ENCODE peak calls at places on chromosomes 5 and 9, in four cellular contexts. One of them, this sample, is unnamed. For H3K4me1, the result is how much of the 10 kb centered on the place peaks cover.

GRCh38 chr5:76816110-76816831 is 2.6 kb upstream of the F2RL1 start:
- DNase-seq in heart left ventricle: no peak
- DNase-seq in psoas muscle: no peak
- DNase-seq in PC-3: no peak
- DNase-seq in this sample: peak

GRCh38 chr5:19314840-19315239 is 673.2 kb downstream of the CDH18 start:
- DNase-seq in heart left ventricle: no peak
- DNase-seq in psoas muscle: no peak
- DNase-seq in PC-3: peak
- DNase-seq in this sample: peak

GRCh38 chr5:33300209-33300742 is 140.5 kb upstream of the TARS1 start:
- DNase-seq in heart left ventricle: no peak
- DNase-seq in psoas muscle: no peak
- DNase-seq in PC-3: no peak
- DNase-seq in this sample: peak

GRCh38 chr5:34657550-34657921 is 1.4 kb downstream of the RAI14 start:
- DNase-seq in heart left ventricle: peak
- DNase-seq in psoas muscle: peak
- DNase-seq in PC-3: peak
- DNase-seq in this sample: peak

GRCh38 chr9:100352201-100352726 is 478 bp downstream of the TEX10 start:
- DNase-seq in heart left ventricle: peak
- DNase-seq in psoas muscle: peak
- DNase-seq in PC-3: peak
- DNase-seq in this sample: peak

GRCh38 chr5:73120222-73121108 is at the start of gene TMEM171:
- DNase-seq in heart left ventricle: no peak
- DNase-seq in psoas muscle: peak
- DNase-seq in PC-3: peak
- DNase-seq in this sample: peak

GRCh38 chr9:11871832-11872231 is 821.4 kb upstream of the TYRP1 start:
- DNase-seq in heart left ventricle: no peak
- DNase-seq in psoas muscle: no peak
- DNase-seq in PC-3: no peak
- DNase-seq in this sample: no peak

GRCh38 chr5:8683528-8683927 is 814.6 kb downstream of the MTRR start:
- DNase-seq in heart left ventricle: no peak
- DNase-seq in psoas muscle: no peak
- DNase-seq in PC-3: no peak
- DNase-seq in this sample: no peak

GRCh38 chr5:79759436-79759835 is 69.8 kb downstream of the CMYA5 start:
- DNase-seq in heart left ventricle: peak
- DNase-seq in psoas muscle: no peak
- DNase-seq in PC-3: peak
- DNase-seq in this sample: peak

GRCh38 chr5:111229126-111229525 is 4.9 kb downstream of the CAMK4 start:
- DNase-seq in heart left ventricle: no peak
- DNase-seq in psoas muscle: no peak
- DNase-seq in PC-3: no peak
- DNase-seq in this sample: no peak
- H3K4me1 ChIP-seq in heart left ventricle: under half
- H3K4me1 ChIP-seq in psoas muscle: under half
- H3K4me1 ChIP-seq in PC-3: under half
- H3K4me1 ChIP-seq in this sample: under half

GRCh38 chr9:120926397-120926928 is at the start of gene TRAF1:
- DNase-seq in heart left ventricle: no peak
- DNase-seq in psoas muscle: no peak
- DNase-seq in PC-3: no peak
- DNase-seq in this sample: no peak

GRCh38 chr9:120927125-120928014 is 774 bp upstream of the TRAF1 start:
- DNase-seq in heart left ventricle: no peak
- DNase-seq in psoas muscle: no peak
- DNase-seq in PC-3: no peak
- DNase-seq in this sample: no peak

GRCh38 chr9:120924698-120925534 is 1.7 kb downstream of the TRAF1 start:
- DNase-seq in heart left ventricle: no peak
- DNase-seq in psoas muscle: no peak
- DNase-seq in PC-3: no peak
- DNase-seq in this sample: no peak

GRCh38 chr9:120923620-120924328 is 2.8 kb downstream of the TRAF1 start:
- DNase-seq in heart left ventricle: no peak
- DNase-seq in psoas muscle: no peak
- DNase-seq in PC-3: no peak
- DNase-seq in this sample: no peak

GRCh38 chr9:120925535-120926396 is 830 bp downstream of the TRAF1 start:
- DNase-seq in heart left ventricle: peak
- DNase-seq in psoas muscle: no peak
- DNase-seq in PC-3: peak
- DNase-seq in this sample: peak
- H3K4me1 ChIP-seq in heart left ventricle: under half
- H3K4me1 ChIP-seq in psoas muscle: under half
- H3K4me1 ChIP-seq in PC-3: under half
- H3K4me1 ChIP-seq in this sample: under half

GRCh38 chr5:154768207-154768606 is 13.0 kb downstream of the LARP1 start:
- DNase-seq in heart left ventricle: no peak
- DNase-seq in psoas muscle: no peak
- DNase-seq in PC-3: no peak
- DNase-seq in this sample: no peak

GRCh38 chr5:154770111-154770510 is 14.9 kb downstream of the LARP1 start:
- DNase-seq in heart left ventricle: no peak
- DNase-seq in psoas muscle: no peak
- DNase-seq in PC-3: no peak
- DNase-seq in this sample: no peak

GRCh38 chr5:154771383-154771901 is 16.3 kb downstream of the LARP1 start:
- DNase-seq in heart left ventricle: peak
- DNase-seq in psoas muscle: no peak
- DNase-seq in PC-3: no peak
- DNase-seq in this sample: peak

GRCh38 chr5:154776167-154776566 is 21.0 kb downstream of the LARP1 start:
- DNase-seq in heart left ventricle: no peak
- DNase-seq in psoas muscle: no peak
- DNase-seq in PC-3: no peak
- DNase-seq in this sample: no peak

GRCh38 chr5:154773314-154773713 is 18.1 kb downstream of the LARP1 start:
- DNase-seq in heart left ventricle: no peak
- DNase-seq in psoas muscle: no peak
- DNase-seq in PC-3: no peak
- DNase-seq in this sample: no peak
- H3K4me1 ChIP-seq in heart left ventricle: half or more
- H3K4me1 ChIP-seq in psoas muscle: half or more
- H3K4me1 ChIP-seq in PC-3: under half
- H3K4me1 ChIP-seq in this sample: half or more

GRCh38 chr9:136225748-136226679 is 19.6 kb downstream of the QSOX2 start:
- DNase-seq in heart left ventricle: no peak
- DNase-seq in psoas muscle: no peak
- DNase-seq in PC-3: peak
- DNase-seq in this sample: peak

GRCh38 chr9:136225366-136225747 is 20.3 kb downstream of the QSOX2 start:
- DNase-seq in heart left ventricle: no peak
- DNase-seq in psoas muscle: no peak
- DNase-seq in PC-3: no peak
- DNase-seq in this sample: no peak

GRCh38 chr9:136222166-136222895 is 17.4 kb upstream of the LHX3 start:
- DNase-seq in heart left ventricle: no peak
- DNase-seq in psoas muscle: no peak
- DNase-seq in PC-3: no peak
- DNase-seq in this sample: no peak

GRCh38 chr9:136222896-136223266 is 18.0 kb upstream of the LHX3 start:
- DNase-seq in heart left ventricle: no peak
- DNase-seq in psoas muscle: no peak
- DNase-seq in PC-3: no peak
- DNase-seq in this sample: no peak

DNA sequence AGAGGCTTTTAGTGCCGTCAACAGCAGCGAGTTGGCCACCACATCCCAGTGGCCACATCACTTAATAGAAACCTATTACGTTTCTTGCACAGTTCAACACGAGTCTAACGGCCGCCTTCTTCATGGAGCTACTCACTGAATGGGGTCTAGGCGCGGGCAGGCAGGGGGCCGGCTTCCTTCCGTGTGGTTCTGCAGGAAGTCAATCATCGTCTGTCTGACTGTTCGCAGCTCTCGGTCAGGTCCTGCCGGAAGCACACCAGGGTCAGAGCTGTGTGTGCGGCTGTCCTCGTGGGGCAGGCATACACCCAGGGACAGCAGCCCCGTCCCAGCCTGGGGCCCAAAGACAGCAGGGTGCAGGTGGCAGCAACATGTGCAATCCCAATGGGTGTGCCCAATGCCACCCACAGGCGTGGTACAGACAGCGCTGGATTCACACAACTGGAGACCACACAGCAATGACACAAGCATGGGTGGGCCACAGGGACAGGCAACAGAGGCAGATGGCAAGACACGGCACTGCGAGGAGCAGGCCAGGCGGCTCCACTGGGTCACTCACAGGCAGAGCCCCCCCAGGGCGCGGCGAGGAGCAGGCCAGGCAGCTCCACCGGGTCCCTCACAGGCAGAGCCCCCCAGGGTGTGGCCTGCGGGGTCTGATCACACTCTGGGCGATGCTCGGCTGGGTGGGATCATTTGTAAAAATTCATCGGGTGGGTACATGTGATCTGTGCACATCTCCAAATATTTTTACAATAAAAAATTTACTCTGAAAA is 19.1 kb upstream of the LHX3 start:
- DNase-seq in heart left ventricle: no peak
- DNase-seq in psoas muscle: no peak
- DNase-seq in PC-3: no peak
- DNase-seq in this sample: no peak
- H3K4me1 ChIP-seq in heart left ventricle: under half
- H3K4me1 ChIP-seq in psoas muscle: under half
- H3K4me1 ChIP-seq in PC-3: under half
- H3K4me1 ChIP-seq in this sample: under half

GRCh38 chr5:151483176-151483575 is 35.8 kb downstream of the SLC36A1 start:
- DNase-seq in heart left ventricle: no peak
- DNase-seq in psoas muscle: no peak
- DNase-seq in PC-3: no peak
- DNase-seq in this sample: peak
- H3K4me1 ChIP-seq in heart left ventricle: under half
- H3K4me1 ChIP-seq in psoas muscle: under half
- H3K4me1 ChIP-seq in PC-3: under half
- H3K4me1 ChIP-seq in this sample: under half

DNA sequence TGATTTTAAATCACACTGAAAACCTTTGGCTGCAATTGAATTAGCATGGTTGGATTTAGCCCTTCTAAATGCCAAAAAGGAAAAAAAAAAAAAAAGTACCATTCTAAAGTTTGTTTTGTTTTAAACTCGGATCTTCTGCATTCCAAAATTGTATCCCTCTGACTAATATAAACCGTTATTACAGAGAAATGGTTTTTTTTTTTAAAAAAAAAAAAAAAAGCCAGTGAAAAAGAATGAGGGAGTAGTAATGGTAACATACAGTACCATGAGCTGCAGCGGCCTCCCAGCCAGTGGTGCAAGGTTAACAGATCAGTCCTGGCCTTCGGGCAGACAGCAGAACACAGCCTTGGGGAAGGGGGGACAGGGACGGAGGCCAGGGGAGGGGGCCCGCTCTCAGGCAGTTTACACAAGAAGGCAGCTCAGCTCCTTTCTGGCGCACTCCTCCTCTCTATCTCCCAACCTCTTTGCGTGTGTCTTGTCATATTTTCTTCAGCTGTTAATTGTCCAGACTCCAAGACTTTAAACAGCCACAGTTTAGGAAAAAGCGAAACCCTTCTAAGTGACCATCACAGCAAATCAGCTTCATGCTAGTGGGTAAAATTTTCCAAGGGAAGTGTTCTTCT is 165.9 kb downstream of the BNC2 start:
- DNase-seq in heart left ventricle: peak
- DNase-seq in psoas muscle: peak
- DNase-seq in PC-3: no peak
- DNase-seq in this sample: peak
- H3K4me1 ChIP-seq in heart left ventricle: under half
- H3K4me1 ChIP-seq in psoas muscle: under half
- H3K4me1 ChIP-seq in PC-3: half or more
- H3K4me1 ChIP-seq in this sample: half or more

GRCh38 chr9:107292811-107293554 is 9.9 kb downstream of the RAD23B start:
- DNase-seq in heart left ventricle: no peak
- DNase-seq in psoas muscle: no peak
- DNase-seq in PC-3: no peak
- DNase-seq in this sample: peak
- H3K4me1 ChIP-seq in heart left ventricle: half or more
- H3K4me1 ChIP-seq in psoas muscle: half or more
- H3K4me1 ChIP-seq in PC-3: under half
- H3K4me1 ChIP-seq in this sample: half or more

This sample was measured in adipocyte.